ENCODE peak calls at places on chromosomes 13 and 19, in five cellular contexts. H is uterus, Y is WERI-Rb-1, E is GDM1, A is EL. W is an unnamed sample.

GRCh38 chr19:46932346-46932745 is 71.5 kb downstream of the ARHGAP35 start:
- DNase-seq in H (no peak), Y (no peak), E (no peak), A (peak), W (no peak)

GRCh38 chr19:55305491-55305890 is 19.6 kb downstream of the TMEM150B start:
- DNase-seq in H (peak), Y (peak), E (peak), A (peak), W (peak)

GRCh38 chr13:52405767-52406494 is at the start of gene THSD1:
- DNase-seq in H (peak), Y (peak), E (no peak), A (peak), W (peak)

GRCh38 chr13:109727251-109727650 is 59.1 kb downstream of the IRS2 start:
- DNase-seq in H (no peak), Y (no peak), E (no peak), A (no peak), W (no peak)

GRCh38 chr19:18321729-18322091 is 1.2 kb downstream of the LSM4 start:
- DNase-seq in H (no peak), Y (no peak), E (peak), A (no peak), W (no peak)

GRCh38 chr13:94795292-94795691 is 82.9 kb upstream of the SOX21 start:
- DNase-seq in H (no peak), Y (no peak), E (no peak), A (no peak), W (no peak)

GRCh38 chr13:29959086-29959485 is 108.7 kb upstream of the UBL3 start:
- DNase-seq in H (no peak), Y (no peak), E (no peak), A (no peak), W (no peak)

GRCh38 chr13:113929628-113930615 is 44.0 kb downstream of the C13orf46 start:
- DNase-seq in H (peak), Y (peak), E (no peak), A (no peak), W (peak)

GRCh38 chr19:2544576-2545415 is 68.9 kb downstream of the GADD45B start:
- DNase-seq in H (no peak), Y (no peak), E (no peak), A (no peak), W (no peak)

GRCh38 chr13:48866204-48866603 is 109.5 kb upstream of the FNDC3A start:
- DNase-seq in H (no peak), Y (no peak), E (no peak), A (no peak), W (no peak)

GRCh38 chr13:44273991-44274810 is 99.4 kb upstream of the SERP2 start:
- DNase-seq in H (no peak), Y (no peak), E (peak), A (peak), W (no peak)

GRCh38 chr19:10112895-10113591 is 1.6 kb downstream of the P2RY11 start:
- DNase-seq in H (no peak), Y (peak), E (no peak), A (peak), W (peak)

GRCh38 chr13:106522112-106522511 is 13.3 kb downstream of the EFNB2 start:
- DNase-seq in H (no peak), Y (no peak), E (no peak), A (no peak), W (no peak)

GRCh38 chr19:29489182-29489951 is 36.4 kb upstream of the VSTM2B start:
- DNase-seq in H (no peak), Y (no peak), E (no peak), A (no peak), W (no peak)

GRCh38 chr13:103516009-103516795 is 450.0 kb upstream of the SLC10A2 start:
- DNase-seq in H (no peak), Y (no peak), E (no peak), A (no peak), W (no peak)

GRCh38 chr19:39698535-39698934 is 5.7 kb upstream of the LGALS14 start:
- DNase-seq in H (no peak), Y (no peak), E (no peak), A (no peak), W (no peak)

GRCh38 chr19:16062789-16063188 is 13.5 kb upstream of the TPM4 start:
- DNase-seq in H (no peak), Y (peak), E (peak), A (peak), W (peak)

GRCh38 chr19:55624109-55625003 is at the start of gene ZNF784:
- DNase-seq in H (peak), Y (peak), E (peak), A (peak), W (peak)

GRCh38 chr13:113138792-113139551 is 16.4 kb downstream of the F10 start:
- DNase-seq in H (no peak), Y (peak), E (no peak), A (no peak), W (peak)

GRCh38 chr19:15564534-15565168 is 50.4 kb upstream of the CYP4F8 start:
- DNase-seq in H (no peak), Y (no peak), E (no peak), A (no peak), W (no peak)

W was measured in H9.